ENCODE peak calls at places on chromosomes 4 and X, in seven cellular contexts. U, A, P, M, F, G and B are unnamed samples.

GRCh38 chr4:11529625-11530201 is 101.0 kb upstream of the HS3ST1 start:
- DNase-seq in G (no peak), U (no peak), P (peak; percentile 48), M (no peak), A (no peak), F (no peak), B (no peak)

GRCh38 chr4:163295138-163295537 is 37.3 kb downstream of the NPY1R start:
- DNase-seq in A (no peak), U (no peak), F (no peak), G (no peak), M (no peak), P (no peak), B (no peak)

GRCh38 chrX:126342859-126343258 is 176.8 kb upstream of the DCAF12L2 start:
- DNase-seq in U (no peak), A (no peak), F (no peak), G (no peak), P (no peak), M (no peak), B (no peak)

GRCh38 chrX:52865328-52865980 is 2.4 kb downstream of the XAGE3 start:
- DNase-seq in G (no peak), F (no peak), U (no peak), P (peak; percentile 12), A (no peak), M (no peak), B (no peak)

GRCh38 chr4:174217273-174218126 is 66.0 kb downstream of the FBXO8 start:
- DNase-seq in U (no peak), A (no peak), F (peak; percentile 53), G (no peak), M (peak; percentile 42), P (peak; percentile 36), B (no peak)

GRCh38 chrX:50874878-50875277 is 35.7 kb upstream of the BMP15 start:
- DNase-seq in U (no peak), A (no peak), G (no peak), M (no peak), P (no peak), F (no peak), B (no peak)

GRCh38 chr4:64174247-64174882 is 234.9 kb downstream of the TECRL start:
- DNase-seq in U (no peak), M (no peak), G (no peak), P (no peak), F (no peak), A (no peak), B (no peak)

GRCh38 chr4:19844436-19844835 is 407.3 kb upstream of the SLIT2 start:
- DNase-seq in M (no peak), P (peak; percentile 49), A (no peak), U (no peak), G (no peak), F (no peak), B (no peak)

GRCh38 chrX:130184168-130184567 is 12.4 kb downstream of the RAB33A start:
- DNase-seq in A (no peak), G (no peak), F (no peak), P (no peak), U (no peak), M (no peak), B (no peak)

GRCh38 chrX:119008122-119008744 is 33.8 kb downstream of the LONRF3 start:
- DNase-seq in M (no peak), A (peak; percentile 35), P (peak; percentile 44), F (no peak), U (no peak), G (peak; percentile 29), B (no peak)

GRCh38 chr4:158032733-158033415 is 140.0 kb downstream of the GASK1B start:
- DNase-seq in G (no peak), P (no peak), F (no peak), A (no peak), U (no peak), M (no peak), B (no peak)

GRCh38 chr4:162163892-162164759 is at the start of gene FSTL5:
- DNase-seq in M (peak; percentile 54), U (peak; percentile 87), P (peak; percentile 9), F (peak; percentile 81), G (peak; percentile 87), A (peak; percentile 86), B (peak; percentile 38)

GRCh38 chr4:119825696-119826095 is 197.1 kb upstream of the PDE5A start:
- DNase-seq in M (no peak), G (no peak), U (no peak), P (no peak), F (no peak), A (no peak), B (no peak)

GRCh38 chrX:118693843-118694242 is 33.6 kb upstream of the IL13RA1 start:
- DNase-seq in U (no peak), M (no peak), P (no peak), G (no peak), A (no peak), F (no peak), B (no peak)

GRCh38 chrX:147180886-147181285 is 366.3 kb upstream of the CXorf51A start:
- DNase-seq in A (no peak), P (no peak), G (no peak), M (no peak), U (no peak), F (no peak), B (no peak)

GRCh38 chrX:151974336-151975227 is at the start of gene GABRE:
- DNase-seq in P (peak; percentile 42), G (peak; percentile 18), U (peak; percentile 18), F (peak; percentile 68), A (peak; percentile 12), M (peak; percentile 67), B (no peak)

GRCh38 chr4:168059251-168059650 is 33.1 kb upstream of the ANXA10 start:
- DNase-seq in M (no peak), G (no peak), A (no peak), P (peak; percentile 81), F (no peak), U (no peak), B (no peak)

GRCh38 chr4:31059753-31060522 is 339.8 kb downstream of the PCDH7 start:
- DNase-seq in A (no peak), F (no peak), G (no peak), U (no peak), P (no peak), M (no peak), B (no peak)

GRCh38 chr4:67198757-67199156 is 346.5 kb downstream of the CENPC start:
- DNase-seq in G (peak; percentile 8), F (no peak), M (no peak), U (no peak), P (peak; percentile 63), A (no peak), B (peak; percentile 3)
- TF ChIP-seq CTCF in G (no peak), F (no peak), M (no peak), U (peak; percentile 60), P (no peak), A (peak; percentile 65), B (peak; percentile 33)

DNA sequence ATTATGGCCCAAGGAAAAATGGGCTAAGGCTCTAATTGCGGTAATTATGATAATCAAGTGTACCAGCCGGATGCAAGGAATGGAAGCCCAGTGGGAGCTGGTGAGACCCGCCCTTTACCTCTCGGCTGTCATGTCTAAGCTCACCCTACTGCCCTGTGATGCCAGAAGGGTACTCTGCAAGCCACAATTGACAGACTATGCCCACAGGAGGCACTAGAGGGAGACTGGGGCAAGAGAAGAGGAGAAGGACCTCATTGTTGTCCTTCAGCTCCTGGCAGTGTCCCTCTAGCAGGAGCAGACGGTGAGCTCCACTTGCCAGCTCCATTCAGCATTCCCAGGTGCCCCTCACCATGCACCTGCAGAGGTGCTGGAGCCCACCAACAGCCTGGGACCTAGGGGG is 141.8 kb downstream of the SMIM20 start:
- DNase-seq in M (no peak), P (no peak), F (no peak), G (no peak), A (no peak), U (no peak), B (no peak)
- TF ChIP-seq CTCF in M (no peak), P (no peak), F (no peak), G (no peak), A (no peak), U (no peak), B (peak; percentile 9)

DNA sequence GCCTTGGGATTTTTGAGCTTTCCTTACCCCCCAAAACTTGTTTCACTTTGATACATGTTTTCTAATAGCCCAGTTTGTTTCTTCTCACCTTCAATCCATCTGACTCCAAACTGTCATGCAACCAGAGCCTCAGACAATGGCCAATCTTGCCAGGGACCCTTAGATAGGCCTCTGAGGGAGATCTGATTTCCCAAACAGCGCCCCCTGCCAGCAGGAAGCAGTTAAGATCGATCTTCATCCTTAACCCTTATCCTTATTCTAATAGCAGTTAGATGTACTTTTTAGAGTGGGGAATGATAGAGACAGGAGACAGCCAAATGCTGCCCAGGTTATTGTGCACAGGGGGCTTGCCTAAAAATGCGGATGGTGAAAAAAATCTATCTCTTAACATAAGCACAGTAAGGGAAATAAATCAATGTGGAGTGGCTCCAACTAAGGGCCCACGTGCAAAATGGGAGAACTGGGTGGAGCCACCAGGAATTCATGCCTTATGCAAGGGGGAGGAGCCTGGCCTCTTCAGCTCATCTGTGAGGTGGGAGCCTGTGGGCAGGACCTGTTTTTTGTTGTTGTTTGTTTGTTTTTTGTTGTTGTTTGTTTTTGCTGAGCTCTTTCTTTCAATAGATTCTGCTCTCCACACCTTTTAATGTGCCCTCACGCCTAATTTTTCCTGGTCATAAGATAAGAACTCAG is 833.6 kb upstream of the AGA start:
- DNase-seq in U (no peak), P (no peak), G (no peak), M (no peak), F (no peak), A (no peak), B (no peak)
- TF ChIP-seq CTCF in U (no peak), P (no peak), G (peak; percentile 38), M (no peak), F (no peak), A (peak; percentile 36), B (no peak)

GRCh38 chr4:26455571-26455970 is 34.7 kb downstream of the CCKAR start:
- DNase-seq in M (no peak), G (no peak), A (no peak), P (no peak), U (no peak), F (no peak), B (no peak)

GRCh38 chr4:26457412-26457811 is 32.9 kb downstream of the CCKAR start:
- DNase-seq in P (no peak), F (no peak), A (no peak), G (no peak), M (no peak), U (no peak), B (no peak)

GRCh38 chr4:26458104-26458503 is 32.2 kb downstream of the CCKAR start:
- DNase-seq in U (no peak), F (no peak), A (no peak), G (no peak), M (no peak), P (no peak), B (no peak)

GRCh38 chr4:26459756-26460530 is 30.3 kb downstream of the CCKAR start:
- DNase-seq in F (no peak), G (no peak), U (no peak), P (peak; percentile 28), A (no peak), M (no peak), B (no peak)

GRCh38 chr4:26459054-26459755 is 31.1 kb downstream of the CCKAR start:
- DNase-seq in M (no peak), A (no peak), P (peak; percentile 83), G (no peak), U (no peak), F (no peak), B (peak; percentile 37)
- TF ChIP-seq CTCF in M (peak; percentile 54), A (peak; percentile 74), P (peak; percentile 61), G (peak; percentile 40), U (peak; percentile 69), F (peak; percentile 54), B (peak; percentile 68)